ENCODE peak calls at places on chromosomes 6 and 20, in four cellular contexts. V is mesenchymal stem cell, F is IMR-90, Z is neuronal stem cell. I is an unnamed sample.

GRCh38 chr20:63821824-63822223 is 9.2 kb downstream of the ZBTB46 start:
- DNase-seq in F (no peak), Z (no peak), V (no peak), I (no peak)

GRCh38 chr6:127538750-127539264 is 19.7 kb upstream of the MTCL3 start:
- DNase-seq in F (no peak), V (no peak), Z (no peak), I (no peak)

GRCh38 chr6:93417421-93417996 is 1.9 kb downstream of the EPHA7 start:
- DNase-seq in Z (peak), F (no peak), V (peak), I (no peak)

GRCh38 chr20:31355981-31356380 is 12.4 kb upstream of the DEFB118 start:
- DNase-seq in V (no peak), Z (no peak), F (no peak), I (no peak)

GRCh38 chr20:22584630-22584921 is 204 bp upstream of the FOXA2 start:
- DNase-seq in Z (no peak), V (no peak), F (no peak), I (peak)

GRCh38 chr6:6516643-6517042 is 71.9 kb upstream of the LY86 start:
- DNase-seq in F (no peak), V (no peak), Z (no peak), I (no peak)

GRCh38 chr6:431986-432385 is 40.4 kb downstream of the IRF4 start:
- DNase-seq in F (no peak), V (no peak), Z (no peak), I (no peak)

GRCh38 chr20:38838326-38838725 is 32.8 kb downstream of the PPP1R16B start:
- DNase-seq in F (no peak), Z (no peak), V (no peak), I (no peak)

GRCh38 chr20:49978685-49979029 is 4.1 kb upstream of the SNAI1 start:
- DNase-seq in F (no peak), Z (no peak), V (no peak), I (no peak)

GRCh38 chr6:74891358-74891811 is 314.5 kb downstream of the COL12A1 start:
- DNase-seq in Z (no peak), V (peak), F (peak), I (no peak)

GRCh38 chr20:32963176-32963575 is 41.1 kb downstream of the SUN5 start:
- DNase-seq in Z (no peak), V (no peak), F (no peak), I (no peak)

GRCh38 chr20:46081074-46081473 is 8.7 kb downstream of the NCOA5 start:
- DNase-seq in Z (no peak), V (no peak), F (no peak), I (no peak)

GRCh38 chr6:121917834-121918559 is 481.5 kb upstream of the HSF2 start:
- DNase-seq in F (peak), V (no peak), Z (no peak), I (no peak)

GRCh38 chr6:32839356-32839755 is 817 bp upstream of the TAP2 start:
- DNase-seq in Z (no peak), F (no peak), V (no peak), I (no peak)

GRCh38 chr6:166751051-166751595 is 124.1 kb upstream of the RPS6KA2 start:
- DNase-seq in V (no peak), F (no peak), Z (no peak), I (peak)

GRCh38 chr6:41698350-41698781 is 37.0 kb downstream of the TFEB start:
- DNase-seq in F (peak), Z (no peak), V (peak), I (no peak)

GRCh38 chr6:156396068-156396771 is 381.0 kb upstream of the ARID1B start:
- DNase-seq in V (no peak), F (no peak), Z (peak), I (no peak)

GRCh38 chr6:79630883-79631799 is at the start of gene SH3BGRL2:
- DNase-seq in V (peak), Z (peak), F (peak), I (peak)

GRCh38 chr20:60108397-60108796 is 150.2 kb downstream of the CDH26 start:
- DNase-seq in F (peak), Z (no peak), V (peak), I (no peak)

GRCh38 chr6:12065321-12066140 is 53.4 kb downstream of the HIVEP1 start:
- DNase-seq in F (no peak), Z (no peak), V (no peak), I (no peak)

GRCh38 chr20:51679254-51679921 is 88.8 kb downstream of the ATP9A start:
- DNase-seq in F (no peak), V (no peak), Z (no peak), I (no peak)

GRCh38 chr20:63058696-63059335 is 52.1 kb upstream of the BHLHE23 start:
- DNase-seq in Z (no peak), V (no peak), F (no peak), I (peak)

GRCh38 chr20:53995949-53996348 is 74.4 kb downstream of the BCAS1 start:
- DNase-seq in Z (no peak), F (no peak), V (no peak), I (no peak)

GRCh38 chr6:36788768-36789167 is 50.5 kb downstream of the CPNE5 start:
- DNase-seq in V (no peak), Z (no peak), F (peak), I (no peak)

GRCh38 chr6:98924647-98925046 is 23.1 kb downstream of the FBXL4 start:
- DNase-seq in V (no peak), Z (no peak), F (no peak), I (no peak)

GRCh38 chr20:62186096-62186426 is 3.2 kb downstream of the MTG2 start:
- DNase-seq in F (no peak), V (no peak), Z (no peak), I (no peak)

GRCh38 chr6:30533460-30534294 is 22.6 kb downstream of the GNL1 start:
- DNase-seq in F (no peak), Z (no peak), V (no peak), I (no peak)

GRCh38 chr6:139483082-139483481 is 108.6 kb upstream of the CITED2 start:
- DNase-seq in V (no peak), Z (no peak), F (no peak), I (peak)

GRCh38 chr6:10111975-10112374 is 302.9 kb downstream of the TFAP2A start:
- DNase-seq in F (no peak), Z (no peak), V (no peak), I (no peak)

GRCh38 chr6:79601020-79601609 is 30.0 kb upstream of the SH3BGRL2 start:
- DNase-seq in V (peak), F (peak), Z (no peak), I (no peak)

GRCh38 chr6:169556758-169557505 is 144.9 kb downstream of the WDR27 start:
- DNase-seq in V (no peak), F (no peak), Z (no peak), I (no peak)

GRCh38 chr6:41767112-41767946 is 12.4 kb downstream of the FRS3 start:
- DNase-seq in Z (no peak), F (peak), V (peak), I (no peak)

GRCh38 chr20:21315138-21315537 is 12.0 kb downstream of the XRN2 start:
- DNase-seq in V (peak), Z (no peak), F (peak), I (no peak)

GRCh38 chr6:89985744-89986493 is 91.7 kb downstream of the GJA10 start:
- DNase-seq in F (peak), Z (peak), V (peak), I (no peak)

GRCh38 chr6:24430086-24430485 is 27.4 kb downstream of the MRS2 start:
- DNase-seq in Z (no peak), V (no peak), F (peak), I (no peak)

GRCh38 chr20:53028337-53029007 is 56.3 kb downstream of the TSHZ2 start:
- DNase-seq in Z (no peak), F (no peak), V (peak), I (no peak)

GRCh38 chr20:20211274-20211987 is 156.5 kb upstream of the INSM1 start:
- DNase-seq in Z (no peak), F (no peak), V (no peak), I (no peak)

DNA sequence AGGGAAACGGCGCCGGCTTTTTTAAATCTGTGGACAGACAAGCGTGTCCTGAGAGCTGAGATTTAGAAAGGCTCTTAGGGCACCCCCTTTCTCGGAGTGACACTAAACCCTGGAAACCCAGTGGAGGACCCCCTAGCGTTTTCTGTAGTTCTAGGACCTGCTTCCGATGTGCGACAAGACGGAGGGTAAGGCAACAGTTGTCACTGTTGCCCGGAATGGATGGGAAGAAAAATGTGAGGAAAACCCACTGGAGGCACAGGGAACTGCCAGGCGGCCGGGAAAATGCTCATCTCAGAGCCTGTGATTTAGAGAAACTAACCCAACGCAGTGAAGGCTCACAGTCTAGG is 551 bp upstream of the ATP5F1E start:
- DNase-seq in F (peak), V (peak), Z (no peak), I (no peak)
- H2BK120ac ChIP-seq in F (peak), V (peak), Z (no peak), I (no peak)

GRCh38 chr6:131876545-131876944 is 68.7 kb downstream of the ENPP1 start:
- DNase-seq in F (no peak), Z (no peak), V (no peak), I (no peak)
- H3K4me2 ChIP-seq in F (no peak), Z (no peak), V (no peak), I (no peak)

GRCh38 chr6:3714768-3715167 is 36.7 kb downstream of the PXDC1 start:
- DNase-seq in Z (no peak), V (no peak), F (no peak), I (no peak)

GRCh38 chr6:3714111-3714510 is 37.4 kb downstream of the PXDC1 start:
- DNase-seq in F (no peak), Z (no peak), V (no peak), I (no peak)

GRCh38 chr6:3713266-3713665 is 38.2 kb downstream of the PXDC1 start:
- DNase-seq in V (no peak), F (no peak), Z (no peak), I (no peak)

GRCh38 chr6:3711776-3712175 is 39.7 kb downstream of the PXDC1 start:
- DNase-seq in F (no peak), V (no peak), Z (no peak), I (no peak)

GRCh38 chr6:3712827-3713226 is 38.7 kb downstream of the PXDC1 start:
- DNase-seq in Z (no peak), F (no peak), V (no peak), I (no peak)
- H2BK120ac ChIP-seq in Z (no peak), F (no peak), V (no peak), I (no peak)

GRCh38 chr6:88683734-88684133 is 279.7 kb downstream of the RNGTT start:
- DNase-seq in Z (no peak), V (peak), F (peak), I (no peak)
- H3K4me2 ChIP-seq in Z (no peak), V (no peak), F (no peak), I (no peak)

GRCh38 chr20:3820901-3821727 is 767 bp downstream of the AP5S1 start:
- DNase-seq in F (no peak), Z (no peak), V (no peak), I (no peak)
- H2BK120ac ChIP-seq in F (no peak), Z (no peak), V (peak), I (no peak)

I was measured in H9.